ENCODE peak calls at places on chromosomes 13 and 19, in seven cellular contexts. F is AG08395; E is NCI-H146; B is activated naive CD4-positive, alpha-beta T cell treated with Interleukin-2 at 50 U/mL for 16 hours; A is EL; G is ascending aorta; M is stimulated activated CD4-positive, alpha-beta T cell treated with anti-CD3 and anti-CD28 coated beads, Interleukin-1b, Interleukin-23, amount 100 ng/mL, for 1 hour. P is an unnamed sample.

GRCh38 chr19:45469835-45470146 is 2.0 kb downstream of the FOSB start:
- DNase-seq in A (no peak), B (peak), M (peak), E (peak), F (no peak), G (no peak), P (no peak)

GRCh38 chr19:45769821-45770191 is 754 bp upstream of the SIX5 start:
- DNase-seq in B (peak), E (peak), A (no peak), M (no peak), F (no peak), G (no peak), P (peak)

GRCh38 chr13:67156718-67157049 is 73.5 kb downstream of the PCDH9 start:
- DNase-seq in E (peak), F (no peak), M (no peak), B (no peak), G (no peak), A (no peak), P (no peak)

GRCh38 chr13:40170091-40170490 is 496.4 kb downstream of the FOXO1 start:
- DNase-seq in F (no peak), M (no peak), B (no peak), A (no peak), E (no peak), G (no peak), P (no peak)

GRCh38 chr19:4707956-4708650 is 15.5 kb downstream of the DPP9 start:
- DNase-seq in E (no peak), M (no peak), G (no peak), B (no peak), A (peak), F (peak), P (peak)

GRCh38 chr19:36214388-36215275 is at the start of the genes ZNF146 and ZNF565:
- DNase-seq in A (peak), B (peak), F (peak), E (peak), G (peak), M (peak), P (peak)

GRCh38 chr19:33797821-33798633 is 1.4 kb downstream of the KCTD15 start:
- DNase-seq in G (no peak), A (peak), M (no peak), F (no peak), E (no peak), B (peak), P (peak)

GRCh38 chr13:77696863-77697207 is 652 bp upstream of the SLAIN1 start:
- DNase-seq in E (no peak), A (no peak), G (no peak), B (no peak), M (no peak), F (no peak), P (no peak)

GRCh38 chr13:44565881-44566280 is 10.2 kb downstream of the TSC22D1 start:
- DNase-seq in G (no peak), A (peak), B (no peak), F (no peak), M (no peak), E (no peak), P (peak)

GRCh38 chr19:48859711-48860572 is 8.5 kb downstream of the PLEKHA4 start:
- DNase-seq in G (no peak), A (no peak), M (no peak), B (no peak), E (no peak), F (no peak), P (no peak)

GRCh38 chr13:33918199-33918932 is 100.4 kb downstream of the RFC3 start:
- DNase-seq in F (peak), G (no peak), M (no peak), E (no peak), A (peak), B (no peak), P (peak)

GRCh38 chr19:48768989-48769713 is 13.8 kb downstream of the FGF21 start:
- DNase-seq in B (no peak), F (no peak), G (no peak), E (no peak), M (no peak), A (no peak), P (no peak)

GRCh38 chr13:99145461-99145860 is 55.2 kb upstream of the UBAC2 start:
- DNase-seq in E (no peak), B (no peak), A (no peak), F (no peak), G (no peak), M (no peak), P (no peak)

GRCh38 chr13:98782654-98783053 is 30.2 kb upstream of the SLC15A1 start:
- DNase-seq in M (no peak), A (no peak), G (no peak), E (no peak), F (no peak), B (no peak), P (peak)

GRCh38 chr19:32622002-32622401 is 41.0 kb downstream of the PDCD5 start:
- DNase-seq in A (no peak), E (no peak), F (no peak), M (no peak), G (no peak), B (no peak), P (no peak)

GRCh38 chr13:78576266-78576665 is 27.1 kb downstream of the POU4F1 start:
- DNase-seq in A (no peak), B (no peak), E (no peak), G (no peak), M (no peak), F (no peak), P (no peak)

GRCh38 chr19:51547397-51548212 is 16.1 kb upstream of the SIGLEC6 start:
- DNase-seq in E (no peak), B (no peak), A (no peak), G (no peak), M (no peak), F (no peak), P (no peak)

GRCh38 chr19:45191324-45191845 is 12.8 kb downstream of the BLOC1S3 start:
- DNase-seq in E (no peak), B (no peak), F (no peak), G (no peak), M (no peak), A (no peak), P (no peak)

P was measured in AG10803.